ENCODE peak calls at places on chromosomes 12 and 14, in nine cellular contexts. I, J, C, X, M, S, F, B and O are unnamed samples.

GRCh38 chr12:25990495-25990894 is 32.0 kb downstream of the RASSF8 start:
- DNase-seq in B (no peak), M (no peak), S (no peak), F (no peak), X (no peak), C (no peak), I (no peak), J (no peak), O (no peak)

GRCh38 chr14:55340482-55340881 is 69.3 kb downstream of the FBXO34 start:
- DNase-seq in C (no peak), X (no peak), F (no peak), S (no peak), J (peak; percentile 3), B (no peak), I (no peak), M (no peak), O (no peak)

GRCh38 chr12:27869567-27869966 is 89.5 kb upstream of the MANSC4 start:
- DNase-seq in S (peak; percentile 22), J (no peak), C (no peak), I (peak; percentile 64), M (no peak), F (no peak), B (no peak), X (no peak), O (no peak)

GRCh38 chr12:120642806-120643205 is 2.4 kb downstream of the CABP1 start:
- DNase-seq in J (no peak), F (no peak), X (no peak), S (no peak), M (no peak), B (no peak), C (no peak), I (no peak), O (no peak)

GRCh38 chr14:31208546-31209424 is 1.2 kb upstream of the HECTD1 start:
- DNase-seq in I (no peak), X (no peak), M (no peak), C (peak; percentile 4), S (no peak), F (peak; percentile 17), J (no peak), B (no peak), O (no peak)

GRCh38 chr14:75514673-75515630 is 7.3 kb upstream of the BATF start:
- DNase-seq in S (no peak), X (no peak), J (no peak), F (no peak), I (peak; percentile 31), M (no peak), B (peak; percentile 90), C (peak; percentile 25), O (no peak)

GRCh38 chr14:76720382-76720813 is 40.9 kb upstream of the VASH1 start:
- DNase-seq in X (peak; percentile 15), M (peak; percentile 87), F (peak; percentile 64), J (peak; percentile 37), C (no peak), S (peak; percentile 34), B (peak; percentile 65), I (peak; percentile 85), O (no peak)

GRCh38 chr14:71048393-71048792 is 141.1 kb downstream of the PCNX1 start:
- DNase-seq in I (no peak), X (no peak), J (no peak), C (no peak), S (no peak), F (no peak), M (no peak), B (no peak), O (no peak)

GRCh38 chr12:104130760-104131159 is 7.2 kb downstream of the NFYB start:
- DNase-seq in B (no peak), S (no peak), X (no peak), F (no peak), C (no peak), M (no peak), I (no peak), J (no peak), O (no peak)

GRCh38 chr14:36301159-36301558 is 19.3 kb downstream of the MBIP start:
- DNase-seq in F (no peak), C (no peak), B (no peak), J (no peak), X (no peak), I (peak; percentile 17), M (no peak), S (no peak), O (no peak)

GRCh38 chr12:31928246-31929139 is 30.7 kb upstream of the RESF1 start:
- DNase-seq in J (no peak), B (peak; percentile 63), S (no peak), C (no peak), F (no peak), I (no peak), X (no peak), M (no peak), O (no peak)

GRCh38 chr12:68237068-68237467 is 11.5 kb upstream of the IL26 start:
- DNase-seq in J (no peak), F (no peak), I (peak; percentile 50), M (no peak), S (no peak), X (no peak), B (no peak), C (no peak), O (no peak)

GRCh38 chr14:103727313-103728000 is 11.8 kb downstream of the ZFYVE21 start:
- DNase-seq in J (no peak), X (no peak), B (no peak), F (no peak), M (no peak), I (no peak), S (no peak), C (no peak), O (peak; percentile 86)

GRCh38 chr12:78034025-78034424 is 203.3 kb downstream of the NAV3 start:
- DNase-seq in M (no peak), J (no peak), B (peak; percentile 30), C (no peak), I (peak; percentile 93), S (peak; percentile 76), F (no peak), X (no peak), O (no peak)

GRCh38 chr14:67241416-67242362 is at the start of gene PALS1:
- DNase-seq in S (peak; percentile 83), B (no peak), M (peak; percentile 90), X (peak; percentile 55), J (no peak), I (peak; percentile 76), F (peak; percentile 86), C (no peak), O (no peak)